ENCODE peak calls at places on chromosomes 16 and 17, in four cellular contexts. J is MM.1S, F is tibial nerve, S is adrenal gland. L is an unnamed sample. For H3K36me3, the result is how much of the 10 kb centered on the place peaks cover.

GRCh38 chr16:47817048-47817447 is 338.7 kb downstream of the ABCC12 start:
- DNase-seq in J (peak), F (no peak), S (no peak), L (no peak)

GRCh38 chr16:4339909-4340308 is 11.2 kb downstream of the PAM16 start:
- DNase-seq in J (no peak), F (no peak), S (peak), L (no peak)

GRCh38 chr17:77555741-77556291 is 402.7 kb upstream of the TNRC6C start:
- DNase-seq in J (no peak), F (no peak), S (peak), L (no peak)

GRCh38 chr16:10971560-10971961 is 27.2 kb downstream of the CLEC16A start:
- DNase-seq in J (peak), F (peak), S (peak), L (no peak)

GRCh38 chr17:49521521-49522185 is 26.6 kb downstream of the NGFR start:
- DNase-seq in J (no peak), F (no peak), S (no peak), L (no peak)

GRCh38 chr17:7340179-7340578 is 3.9 kb downstream of the ACAP1 start:
- DNase-seq in J (no peak), F (no peak), S (no peak), L (no peak)

GRCh38 chr16:30741461-30741914 is 6.7 kb upstream of the PHKG2 start:
- DNase-seq in J (no peak), F (no peak), S (peak), L (no peak)

GRCh38 chr16:47887496-47887895 is 268.3 kb downstream of the ABCC12 start:
- DNase-seq in J (no peak), F (no peak), S (no peak), L (no peak)

GRCh38 chr16:24822542-24822941 is 23.2 kb upstream of the SLC5A11 start:
- DNase-seq in J (no peak), F (no peak), S (peak), L (no peak)

GRCh38 chr16:66740010-66740409 is 11.4 kb downstream of the DYNC1LI2 start:
- DNase-seq in J (peak), F (no peak), S (no peak), L (no peak)

GRCh38 chr16:301235-301634 is 18.3 kb downstream of the PDIA2 start:
- DNase-seq in J (no peak), F (no peak), S (no peak), L (no peak)

GRCh38 chr17:28705728-28706334 is 5.9 kb downstream of the PROCA1 start:
- DNase-seq in J (no peak), F (no peak), S (no peak), L (no peak)

GRCh38 chr17:45974916-45975630 is 24.0 kb upstream of the STH start:
- DNase-seq in J (no peak), F (no peak), S (no peak), L (no peak)

GRCh38 chr16:87698241-87698640 is 67.5 kb downstream of the KLHDC4 start:
- DNase-seq in J (no peak), F (no peak), S (no peak), L (no peak)

GRCh38 chr16:84471966-84472365 is 32.5 kb downstream of the MEAK7 start:
- DNase-seq in J (no peak), F (no peak), S (no peak), L (no peak)

GRCh38 chr17:32341141-32341856 is 674 bp downstream of the C17orf75 start:
- DNase-seq in J (peak), F (no peak), S (no peak), L (no peak)

GRCh38 chr16:30027588-30028437 is 3.3 kb downstream of the TLCD3B start:
- DNase-seq in J (no peak), F (no peak), S (no peak), L (no peak)

GRCh38 chr16:54422159-54422558 is 135.6 kb upstream of the IRX3 start:
- DNase-seq in J (no peak), F (no peak), S (peak), L (no peak)

GRCh38 chr17:74318391-74318790 is 7.6 kb upstream of the KIF19 start:
- DNase-seq in J (no peak), F (no peak), S (no peak), L (no peak)

GRCh38 chr17:77610980-77611641 is 347.4 kb upstream of the TNRC6C start:
- DNase-seq in J (no peak), F (no peak), S (peak), L (no peak)

GRCh38 chr17:51745993-51746392 is 412.5 kb downstream of the CA10 start:
- DNase-seq in J (no peak), F (no peak), S (no peak), L (no peak)

GRCh38 chr16:88697831-88698693 is 8.1 kb downstream of the RNF166 start:
- DNase-seq in J (no peak), F (no peak), S (no peak), L (no peak)

GRCh38 chr17:3827124-3827773 is 18.8 kb downstream of the NCBP3 start:
- DNase-seq in J (peak), F (no peak), S (peak), L (no peak)

GRCh38 chr17:69335018-69335417 is 8.1 kb upstream of the ABCA5 start:
- DNase-seq in J (peak), F (no peak), S (no peak), L (no peak)

GRCh38 chr17:38461683-38462082 is 33.4 kb downstream of the ARHGAP23 start:
- DNase-seq in J (no peak), F (no peak), S (no peak), L (no peak)
- H3K36me3 ChIP-seq in J (under half), F (half or more), S (under half), L (under half)

DNA sequence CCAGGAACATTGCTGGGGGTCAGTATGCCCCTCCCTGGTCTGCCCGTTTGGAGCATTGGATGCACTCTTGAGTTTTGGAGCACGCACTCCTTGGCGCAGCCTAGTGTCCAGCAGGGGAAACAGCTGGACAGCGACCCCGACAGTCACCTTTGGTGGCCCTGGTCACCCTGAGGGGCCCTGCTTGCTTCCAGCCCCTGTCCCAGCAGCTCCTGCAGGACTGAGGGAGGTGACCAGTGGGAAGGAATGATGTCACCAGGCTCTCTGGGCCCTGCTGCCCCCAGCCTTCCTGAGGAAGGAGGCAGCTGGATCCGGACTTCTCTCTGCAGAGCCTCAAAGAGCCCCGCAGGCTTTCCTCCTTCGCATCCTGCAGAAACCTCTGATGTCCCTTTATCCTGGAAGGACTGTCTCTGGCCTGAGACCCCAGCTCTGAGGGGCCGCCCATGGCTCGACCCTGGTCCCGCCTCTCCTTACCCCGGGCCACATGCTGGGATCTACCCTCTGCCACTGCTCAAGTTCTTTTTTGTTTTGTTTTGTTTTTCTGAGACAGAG is 11.8 kb downstream of the ZSCAN10 start:
- DNase-seq in J (no peak), F (no peak), S (peak), L (no peak)
- TF ChIP-seq CTCF in J (peak), F (no peak), S (no peak), L (no peak)

DNA sequence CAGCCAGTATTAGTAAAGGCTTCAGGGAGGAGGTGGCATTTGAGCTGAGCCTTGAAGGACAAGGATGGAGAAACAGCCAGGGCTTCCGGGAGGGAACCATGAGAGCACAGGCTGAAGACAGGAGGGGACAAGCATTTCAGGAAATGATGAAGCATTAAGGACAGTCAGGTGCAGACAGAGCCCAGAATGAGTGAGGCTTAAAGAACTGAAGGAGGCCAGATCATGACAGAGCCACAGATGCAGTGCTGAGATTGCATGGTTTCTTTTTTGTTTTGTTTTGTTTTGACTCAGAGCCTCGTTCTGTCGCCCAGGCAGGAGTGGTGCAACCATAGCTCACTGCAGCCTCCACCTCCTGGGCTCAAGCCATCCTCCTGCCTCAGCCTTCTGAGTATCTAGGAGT is 211.5 kb downstream of the SOX9 start:
- DNase-seq in J (peak), F (no peak), S (no peak), L (no peak)
- H3K4me3 ChIP-seq in J (no peak), F (no peak), S (no peak), L (no peak)

DNA sequence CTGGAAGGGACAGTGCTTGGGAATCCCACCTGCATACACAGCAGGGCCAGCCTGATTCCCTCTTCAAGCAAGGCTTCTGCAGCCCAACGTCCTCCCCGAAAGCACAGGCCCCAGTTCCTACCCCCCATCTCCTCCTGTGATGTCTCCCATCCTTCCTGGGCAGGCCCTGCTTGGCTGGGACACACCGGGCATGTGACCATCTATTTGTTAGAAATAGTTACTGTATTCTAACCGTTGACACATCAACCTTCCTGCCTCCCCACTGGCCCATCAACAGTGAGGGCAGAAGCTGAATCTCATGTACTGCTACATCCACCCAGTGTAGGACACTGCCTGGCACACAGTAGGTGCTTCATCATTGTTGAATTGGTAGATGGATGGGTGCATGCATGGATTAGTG is 10.7 kb downstream of the PRR29 start:
- DNase-seq in J (no peak), F (no peak), S (peak), L (no peak)
- H3K36me3 ChIP-seq in J (under half), F (under half), S (under half), L (under half)

DNA sequence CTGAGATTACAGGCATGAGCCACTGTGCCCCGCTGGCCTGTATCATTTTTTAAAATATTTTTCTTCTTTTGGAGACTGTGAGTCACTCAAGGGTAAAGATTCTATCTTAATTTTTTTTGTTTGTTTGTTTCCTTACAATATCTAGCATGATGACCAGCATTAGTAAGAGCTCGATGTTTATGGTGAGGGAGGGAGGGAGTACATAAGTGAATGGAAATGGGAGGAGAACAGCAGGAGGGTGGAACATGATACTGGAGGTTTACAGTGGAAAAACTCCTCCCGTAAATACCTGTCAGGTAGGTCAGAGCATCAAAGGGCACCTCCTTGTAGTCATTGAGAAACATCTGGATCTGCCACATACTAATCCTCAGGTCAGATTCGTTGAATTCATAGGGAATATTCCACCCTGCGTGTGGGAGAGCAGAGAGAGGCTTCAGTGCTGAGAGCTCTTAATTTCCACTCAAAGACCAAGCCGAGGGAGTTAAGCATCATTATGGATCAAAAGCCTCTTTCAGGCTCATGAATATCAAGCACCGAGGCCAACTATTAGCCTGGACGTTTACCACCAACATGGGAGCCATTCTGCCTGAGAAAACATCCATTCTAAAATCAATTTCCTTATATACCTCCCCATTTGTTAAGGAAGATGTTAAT is 51.7 kb downstream of the LYRM1 start:
- DNase-seq in J (no peak), F (no peak), S (no peak), L (no peak)
- TF ChIP-seq CTCF in J (no peak), F (no peak), S (no peak), L (no peak)

GRCh38 chr17:61144137-61144536 is 255.5 kb upstream of the TBX2 start:
- DNase-seq in J (no peak), F (no peak), S (no peak), L (no peak)
- H3K4me3 ChIP-seq in J (no peak), F (no peak), S (no peak), L (no peak)

GRCh38 chr17:37142294-37142944 is 193.7 kb downstream of the AATF start:
- DNase-seq in J (no peak), F (no peak), S (no peak), L (no peak)

GRCh38 chr17:37137070-37137610 is 188.4 kb downstream of the AATF start:
- DNase-seq in J (no peak), F (no peak), S (no peak), L (no peak)

GRCh38 chr17:37137906-37138413 is 189.2 kb downstream of the AATF start:
- DNase-seq in J (no peak), F (no peak), S (no peak), L (no peak)

GRCh38 chr17:37135581-37135980 is 186.8 kb downstream of the AATF start:
- DNase-seq in J (no peak), F (no peak), S (no peak), L (no peak)

GRCh38 chr17:37138726-37139125 is 190.0 kb downstream of the AATF start:
- DNase-seq in J (no peak), F (no peak), S (no peak), L (no peak)
- H3K36me3 ChIP-seq in J (under half), F (under half), S (under half), L (under half)

GRCh38 chr16:49036126-49036525 is 245.5 kb downstream of the CBLN1 start:
- DNase-seq in J (no peak), F (no peak), S (no peak), L (no peak)
- TF ChIP-seq CTCF in J (no peak), F (no peak), S (no peak), L (no peak)

DNA sequence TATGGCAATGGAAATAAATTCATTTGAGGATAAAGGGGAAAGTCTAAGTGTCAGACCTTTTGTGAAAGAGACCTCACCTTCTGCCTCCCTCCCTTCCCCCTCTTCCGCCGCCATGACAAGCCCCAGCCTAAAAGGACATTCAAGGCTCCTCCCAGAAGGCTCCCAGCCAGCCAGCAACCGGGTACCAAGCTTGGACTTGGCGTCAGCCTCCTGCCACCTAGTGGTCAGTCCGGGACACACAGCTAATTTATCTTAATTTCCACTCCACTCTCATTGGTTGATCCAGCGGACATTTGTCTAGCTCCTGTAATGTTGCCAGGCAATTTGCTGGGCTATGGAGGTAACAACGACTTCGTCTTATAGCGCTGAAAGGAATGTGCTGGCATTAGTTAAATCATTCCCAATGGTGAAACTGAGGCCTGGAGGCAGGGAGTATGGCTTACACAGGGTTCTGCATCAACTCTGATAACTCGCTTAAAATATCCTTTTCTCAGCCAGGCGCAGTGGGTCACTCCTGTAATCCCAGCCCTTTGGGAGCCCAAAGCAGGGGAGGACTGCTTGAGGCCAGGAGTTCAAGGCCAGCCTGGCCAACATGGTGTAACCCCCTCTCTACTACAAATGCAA is 19.3 kb upstream of the CLEC3A start:
- DNase-seq in J (peak), F (peak), S (peak), L (no peak)
- H3K4me3 ChIP-seq in J (no peak), F (no peak), S (no peak), L (no peak)